ENCODE peak calls at places on chromosomes 3 and 15, in five cellular contexts. J is tibial nerve, S is SK-N-SH, N is GM12878, Q is HepG2. M is an unnamed sample. For H3K4me1 and H3K36me3, the result is how much of the 10 kb centered on the place peaks cover.

GRCh38 chr3:157098823-157099185 is 61.1 kb downstream of the CCNL1 start:
- DNase-seq in J (no peak), S (no peak), N (no peak), Q (no peak), M (no peak)

GRCh38 chr3:29026959-29027358 is 253.9 kb upstream of the RBMS3 start:
- DNase-seq in J (no peak), S (no peak), N (peak), Q (no peak), M (no peak)

GRCh38 chr3:11136116-11136515 is 18.2 kb upstream of the HRH1 start:
- DNase-seq in J (no peak), S (no peak), N (no peak), Q (no peak), M (no peak)

GRCh38 chr3:113695426-113695817 is 1.0 kb downstream of the USF3 start:
- DNase-seq in J (no peak), S (no peak), N (no peak), Q (peak), M (no peak)

GRCh38 chr15:60363024-60363674 is 34.6 kb downstream of the ANXA2 start:
- DNase-seq in J (no peak), S (peak), N (no peak), Q (no peak), M (no peak)

GRCh38 chr3:12947504-12948369 is 106.4 kb upstream of the RPL32 start:
- DNase-seq in J (peak), S (no peak), N (no peak), Q (peak), M (peak)

GRCh38 chr15:76147906-76148553 is 88.2 kb downstream of the TMEM266 start:
- DNase-seq in J (peak), S (peak), N (no peak), Q (no peak), M (peak)

GRCh38 chr3:18237251-18238005 is 187.7 kb downstream of the SATB1 start:
- DNase-seq in J (no peak), S (no peak), N (no peak), Q (no peak), M (no peak)

GRCh38 chr15:101246391-101246790 is 5.5 kb downstream of the CHSY1 start:
- DNase-seq in J (no peak), S (no peak), N (no peak), Q (no peak), M (no peak)
- H3K4me1 ChIP-seq in J (half or more), S (under half), N (under half), Q (half or more), M (half or more)

GRCh38 chr15:42273099-42273899 is at the start of the genes GANC and TMEM87A:
- DNase-seq in J (peak), S (peak), N (peak), Q (peak), M (peak)
- TF ChIP-seq EP300 in J (peak), S (no peak), N (no peak), Q (no peak), M (peak)

DNA sequence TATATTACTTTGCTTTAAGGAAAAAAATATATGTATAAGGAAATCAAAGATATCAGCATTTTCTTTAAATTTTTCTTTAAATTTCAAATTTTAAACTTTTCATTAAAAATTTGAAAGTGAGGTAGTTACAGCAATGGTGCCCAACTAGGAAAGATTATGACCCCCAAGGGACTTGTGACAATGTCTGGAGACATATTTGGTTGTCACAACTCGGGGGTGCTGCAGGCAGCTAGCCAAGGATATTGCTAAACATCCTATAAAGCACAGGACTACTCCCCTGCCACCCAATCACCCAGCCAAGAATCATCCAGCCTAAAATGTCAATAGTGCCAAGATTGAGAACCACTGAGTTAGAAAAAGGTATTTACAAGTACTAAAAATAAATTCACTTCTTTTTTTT is 57.3 kb downstream of the SLC4A7 start:
- DNase-seq in J (no peak), S (no peak), N (no peak), Q (no peak), M (no peak)
- H3K36me3 ChIP-seq in J (under half), S (half or more), N (under half), Q (under half), M (under half)

DNA sequence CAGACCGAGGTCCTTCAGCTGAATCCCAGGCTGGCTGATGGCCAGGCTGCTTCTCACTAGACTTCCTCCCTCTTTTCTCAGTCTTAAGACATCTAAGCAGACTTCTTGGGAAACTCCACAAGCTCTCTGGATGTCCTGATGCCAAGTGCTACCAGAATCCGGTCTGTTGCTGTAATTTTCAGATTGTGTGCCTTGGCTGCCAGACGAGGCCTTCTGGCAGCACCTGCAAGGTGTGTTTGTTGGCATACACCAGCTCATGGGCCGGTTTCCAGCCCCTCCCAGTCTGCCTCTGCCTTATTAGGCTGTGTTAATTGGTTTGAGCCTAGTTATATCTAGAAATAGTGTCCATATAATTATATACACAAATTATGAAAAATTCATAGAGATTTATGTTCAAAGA is 120.6 kb downstream of the TNIK start:
- DNase-seq in J (no peak), S (no peak), N (no peak), Q (no peak), M (no peak)
- H3K4me1 ChIP-seq in J (under half), S (under half), N (under half), Q (under half), M (under half)

GRCh38 chr3:127817331-127817821 is 4.9 kb downstream of the MGLL start:
- DNase-seq in J (no peak), S (no peak), N (no peak), Q (no peak), M (peak)
- TF ChIP-seq EP300 in J (peak), S (no peak), N (no peak), Q (no peak), M (peak)

GRCh38 chr3:47747558-47747957 is 34.1 kb downstream of the SMARCC1 start:
- DNase-seq in J (no peak), S (no peak), N (no peak), Q (no peak), M (no peak)

GRCh38 chr3:47743855-47744254 is 37.8 kb downstream of the SMARCC1 start:
- DNase-seq in J (no peak), S (no peak), N (no peak), Q (no peak), M (no peak)

GRCh38 chr3:47741925-47742324 is 39.8 kb downstream of the SMARCC1 start:
- DNase-seq in J (no peak), S (no peak), N (peak), Q (no peak), M (no peak)

GRCh38 chr3:47746264-47746663 is 35.4 kb downstream of the SMARCC1 start:
- DNase-seq in J (no peak), S (no peak), N (no peak), Q (no peak), M (no peak)
- H3K36me3 ChIP-seq in J (under half), S (under half), N (under half), Q (under half), M (under half)

DNA sequence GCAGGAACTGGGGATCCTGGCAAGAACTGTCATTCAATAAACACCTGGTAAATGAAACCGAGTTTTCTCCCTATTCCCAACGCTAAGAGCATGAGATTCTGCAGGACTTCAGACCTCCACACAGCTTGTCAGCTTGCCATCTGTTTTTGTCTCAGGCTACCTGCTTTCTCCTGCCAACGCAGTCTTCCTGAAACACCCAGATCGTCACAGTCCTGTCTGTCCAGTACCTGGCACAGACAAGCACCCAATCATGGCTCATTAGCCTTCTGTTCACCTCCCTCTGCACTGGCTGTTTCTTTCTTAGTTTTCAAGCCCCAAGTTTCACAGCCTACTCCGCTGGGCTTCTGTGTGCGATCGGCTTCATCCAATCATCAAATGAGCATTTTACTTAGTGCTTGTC is 5.0 kb downstream of the SLC12A8 start:
- DNase-seq in J (no peak), S (no peak), N (no peak), Q (no peak), M (no peak)
- H3K4me1 ChIP-seq in J (under half), S (under half), N (under half), Q (under half), M (under half)

GRCh38 chr15:85473455-85473854 is 93.1 kb downstream of the AKAP13 start:
- DNase-seq in J (no peak), S (no peak), N (no peak), Q (no peak), M (no peak)

GRCh38 chr15:85475711-85476110 is 95.3 kb downstream of the AKAP13 start:
- DNase-seq in J (no peak), S (no peak), N (no peak), Q (no peak), M (no peak)

GRCh38 chr15:85477061-85477460 is 96.7 kb downstream of the AKAP13 start:
- DNase-seq in J (no peak), S (no peak), N (no peak), Q (no peak), M (no peak)

GRCh38 chr15:85475317-85475701 is 94.9 kb downstream of the AKAP13 start:
- DNase-seq in J (no peak), S (no peak), N (peak), Q (no peak), M (no peak)

GRCh38 chr15:85474700-85475316 is 94.4 kb downstream of the AKAP13 start:
- DNase-seq in J (no peak), S (no peak), N (peak), Q (no peak), M (no peak)
- TF ChIP-seq EP300 in J (no peak), S (no peak), N (peak), Q (no peak), M (no peak)

GRCh38 chr3:38121451-38121831 is 15.5 kb downstream of the ACAA1 start:
- DNase-seq in J (no peak), S (no peak), N (no peak), Q (no peak), M (no peak)

GRCh38 chr3:38122712-38123290 is 14.1 kb downstream of the ACAA1 start:
- DNase-seq in J (no peak), S (no peak), N (no peak), Q (no peak), M (no peak)

GRCh38 chr3:38120690-38121450 is 16.1 kb downstream of the ACAA1 start:
- DNase-seq in J (no peak), S (no peak), N (no peak), Q (no peak), M (peak)

GRCh38 chr3:38119802-38120689 is 16.9 kb downstream of the ACAA1 start:
- DNase-seq in J (no peak), S (no peak), N (no peak), Q (no peak), M (peak)

DNA sequence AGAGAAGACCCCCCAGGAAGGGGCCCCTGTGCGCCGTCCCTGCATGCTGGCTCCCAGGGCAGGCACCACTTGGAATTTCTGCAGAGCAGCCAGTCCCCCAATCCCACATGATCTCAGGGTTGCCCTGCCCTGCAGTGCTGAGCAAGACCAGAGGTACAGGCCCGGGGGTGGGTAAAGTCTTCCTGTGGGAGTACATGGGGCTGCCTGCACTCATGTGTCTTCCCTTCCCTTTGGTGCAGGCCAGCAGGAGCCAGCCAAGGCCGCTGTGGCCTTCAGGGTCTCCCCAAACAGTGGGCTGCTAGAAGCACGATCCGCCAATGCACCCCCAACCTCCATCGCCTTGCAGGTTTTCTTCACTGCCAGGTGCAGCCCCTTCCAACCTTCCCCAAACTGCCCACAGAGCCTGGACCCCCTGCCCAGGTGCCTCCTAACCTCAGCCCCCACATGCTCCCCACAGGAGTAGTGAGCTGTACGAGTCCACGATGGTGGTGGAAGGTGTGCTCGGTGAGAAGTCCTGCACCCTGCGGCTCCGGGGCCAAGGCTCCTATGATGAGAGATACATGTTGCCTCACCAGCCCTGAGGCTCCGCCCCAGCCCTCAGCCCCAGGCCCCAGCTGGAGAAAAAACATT is 15.0 kb downstream of the ACAA1 start:
- DNase-seq in J (no peak), S (no peak), N (no peak), Q (no peak), M (no peak)
- H3K36me3 ChIP-seq in J (half or more), S (under half), N (under half), Q (under half), M (half or more)

M was measured in upper lobe of left lung.